ENCODE peak calls at places on chromosomes 13 and 19, in four cellular contexts. R, H, Z and D are unnamed samples.

GRCh38 chr19:55703790-55704215 is 28.8 kb downstream of the EPN1 start:
- DNase-seq in Z (no peak), R (peak), H (no peak), D (peak)

GRCh38 chr19:38395381-38396127 is 7.1 kb downstream of the SPRED3 start:
- DNase-seq in R (no peak), H (no peak), Z (no peak), D (no peak)

GRCh38 chr19:7497292-7497691 is 8.5 kb upstream of the PEX11G start:
- DNase-seq in Z (no peak), H (no peak), R (no peak), D (no peak)

GRCh38 chr19:53892981-53893325 is 11.0 kb downstream of the PRKCG start:
- DNase-seq in H (no peak), Z (no peak), R (no peak), D (no peak)

GRCh38 chr13:41231786-41232185 is 31.6 kb downstream of the MTRF1 start:
- DNase-seq in H (no peak), Z (no peak), R (peak), D (no peak)

GRCh38 chr19:55353803-55354697 is 469 bp downstream of the COX6B2 start:
- DNase-seq in Z (no peak), R (peak), H (no peak), D (peak)

GRCh38 chr13:30792257-30793000 is 57.1 kb downstream of the ALOX5AP start:
- DNase-seq in R (peak), H (no peak), Z (peak), D (no peak)

GRCh38 chr13:50612717-50613116 is 230.8 kb downstream of the DLEU7 start:
- DNase-seq in R (no peak), H (no peak), Z (no peak), D (no peak)

GRCh38 chr13:71218960-71219359 is 648.0 kb downstream of the DACH1 start:
- DNase-seq in H (no peak), R (no peak), Z (no peak), D (no peak)

GRCh38 chr13:75788494-75788991 is 152.4 kb downstream of the LMO7 start:
- DNase-seq in H (no peak), R (peak), Z (peak), D (no peak)

GRCh38 chr13:85565652-85566051 is 233.6 kb downstream of the SLITRK6 start:
- DNase-seq in Z (no peak), H (no peak), R (no peak), D (no peak)

GRCh38 chr19:48036765-48037164 is 7.1 kb downstream of the CABP5 start:
- DNase-seq in R (no peak), H (no peak), Z (no peak), D (no peak)

GRCh38 chr13:87259479-87260083 is 411.6 kb upstream of the SLITRK5 start:
- DNase-seq in H (no peak), R (no peak), Z (no peak), D (no peak)

GRCh38 chr19:47035127-47035494 is 13.3 kb downstream of the TMEM160 start:
- DNase-seq in R (no peak), H (no peak), Z (no peak), D (no peak)

GRCh38 chr19:58296086-58296485 is 9.1 kb upstream of the ERVK3-1 start:
- DNase-seq in Z (no peak), H (no peak), R (no peak), D (no peak)

GRCh38 chr19:49596954-49597702 is 6.1 kb downstream of the PRR12 start:
- DNase-seq in Z (no peak), H (no peak), R (no peak), D (no peak)

GRCh38 chr13:40672310-40673060 is 6.0 kb upstream of the FOXO1 start:
- DNase-seq in H (no peak), Z (peak), R (peak), D (no peak)

GRCh38 chr19:10389863-10390262 is 9.5 kb upstream of the TYK2 start:
- DNase-seq in H (no peak), R (peak), Z (no peak), D (peak)

GRCh38 chr19:3142292-3142670 is 6.4 kb downstream of the GNA15 start:
- DNase-seq in R (peak), Z (peak), H (peak), D (no peak)

GRCh38 chr19:33396701-33397535 is 23.4 kb downstream of the CEBPG start:
- DNase-seq in Z (no peak), H (no peak), R (peak), D (no peak)

GRCh38 chr13:75725784-75726183 is 89.7 kb downstream of the LMO7 start:
- DNase-seq in R (no peak), H (no peak), Z (no peak), D (no peak)

GRCh38 chr13:31223215-31223614 is 23.4 kb downstream of the B3GLCT start:
- DNase-seq in R (no peak), H (no peak), Z (no peak), D (no peak)

GRCh38 chr19:13492128-13492527 is 14.2 kb downstream of the CACNA1A start:
- DNase-seq in H (no peak), Z (peak), R (peak), D (no peak)

GRCh38 chr13:20336761-20337160 is 104.6 kb upstream of the GJB6 start:
- DNase-seq in H (no peak), Z (no peak), R (no peak), D (no peak)

GRCh38 chr13:76992548-76993001 is 694 bp downstream of the CLN5 start:
- DNase-seq in Z (no peak), H (no peak), R (peak), D (peak)

GRCh38 chr13:64633948-64634347 is 2596.2 kb downstream of the PCDH9 start:
- DNase-seq in H (no peak), R (no peak), Z (no peak), D (no peak)

GRCh38 chr13:58134525-58134924 is 503.0 kb downstream of the PCDH17 start:
- DNase-seq in Z (no peak), R (no peak), H (no peak), D (no peak)

GRCh38 chr19:54400913-54401312 is 14.4 kb upstream of the TTYH1 start:
- DNase-seq in Z (no peak), H (no peak), R (no peak), D (no peak)

GRCh38 chr13:111420113-111420876 is 99.9 kb downstream of the TEX29 start:
- DNase-seq in H (no peak), R (no peak), Z (no peak), D (no peak)

GRCh38 chr13:111945086-111945485 is 121.9 kb upstream of the SOX1 start:
- DNase-seq in Z (no peak), R (no peak), H (no peak), D (no peak)

GRCh38 chr13:93859666-93860065 is 619.8 kb downstream of the DCT start:
- DNase-seq in Z (peak), H (no peak), R (peak), D (no peak)

GRCh38 chr13:49569993-49570689 is 15.2 kb downstream of the RCBTB1 start:
- DNase-seq in H (no peak), R (no peak), Z (no peak), D (peak)

GRCh38 chr13:35618565-35619083 is 142.1 kb upstream of the MAB21L1 start:
- DNase-seq in R (no peak), H (no peak), Z (no peak), D (no peak)

GRCh38 chr13:35614666-35615065 is 138.2 kb upstream of the MAB21L1 start:
- DNase-seq in Z (no peak), R (no peak), H (no peak), D (no peak)

GRCh38 chr13:35621989-35622388 is 145.5 kb upstream of the MAB21L1 start:
- DNase-seq in Z (no peak), H (no peak), R (peak), D (no peak)

GRCh38 chr13:35617420-35617819 is 140.9 kb upstream of the MAB21L1 start:
- DNase-seq in R (no peak), Z (no peak), H (no peak), D (no peak)
- H3K4me3 ChIP-seq in R (no peak), Z (no peak), H (no peak), D (no peak)

GRCh38 chr13:113428469-113428865 is 24.8 kb downstream of the ADPRHL1 start:
- DNase-seq in Z (no peak), H (no peak), R (no peak), D (no peak)
- H3K4me3 ChIP-seq in Z (no peak), H (no peak), R (no peak), D (no peak)

GRCh38 chr19:345320-345879 is 804 bp upstream of the MIER2 start:
- DNase-seq in Z (no peak), H (no peak), R (no peak), D (no peak)
- H3K4me3 ChIP-seq in Z (no peak), H (peak), R (no peak), D (peak)

GRCh38 chr19:4971816-4972495 is 3.0 kb downstream of the KDM4B start:
- DNase-seq in R (no peak), Z (no peak), H (no peak), D (no peak)
- H3K4me3 ChIP-seq in R (no peak), Z (peak), H (peak), D (no peak)